ENCODE peak calls at places on chromosomes 7 and 10, in seven cellular contexts. T is HepG2, B is HCT116, X is GM12878, N is SK-N-SH, P is K562, F is SK-N-MC. U is an unnamed sample.

GRCh38 chr7:113159746-113160339 is 41.5 kb upstream of the SMIM30 start:
- DNase-seq in T (peak; percentile 30), B (peak; percentile 39), X (no peak), N (peak; percentile 63), P (peak; percentile 75), F (no peak), U (peak; percentile 6)

GRCh38 chr10:119761106-119761505 is 35.3 kb downstream of the INPP5F start:
- DNase-seq in T (no peak), B (no peak), X (no peak), N (no peak), P (no peak), F (no peak), U (peak; percentile 64)

GRCh38 chr7:18356195-18356645 is 139.3 kb upstream of the HDAC9 start:
- DNase-seq in T (peak; percentile 8), B (peak; percentile 26), X (no peak), N (peak; percentile 34), P (peak; percentile 27), F (no peak), U (peak; percentile 71)

GRCh38 chr10:88253622-88254021 is 329.5 kb downstream of the RNLS start:
- DNase-seq in T (no peak), B (no peak), X (no peak), N (no peak), P (no peak), F (no peak), U (no peak)

GRCh38 chr10:68176797-68177196 is 55.1 kb downstream of the ATOH7 start:
- DNase-seq in T (no peak), B (no peak), X (no peak), N (no peak), P (no peak), F (no peak), U (no peak)

GRCh38 chr7:138468244-138469123 is 8.4 kb downstream of the TRIM24 start:
- DNase-seq in T (no peak), B (no peak), X (no peak), N (no peak), P (no peak), F (no peak), U (no peak)

GRCh38 chr10:31808258-31809218 is 120.1 kb downstream of the ARHGAP12 start:
- DNase-seq in T (peak; percentile 21), B (peak; percentile 6), X (peak; percentile 49), N (peak; percentile 32), P (peak; percentile 13), F (no peak), U (peak; percentile 81)

GRCh38 chr10:16116404-16117304 is 256.3 kb upstream of the MINDY3 start:
- DNase-seq in T (peak; percentile 52), B (peak; percentile 4), X (peak; percentile 3), N (peak; percentile 30), P (peak; percentile 28), F (no peak), U (peak; percentile 33)

GRCh38 chr7:146510088-146510680 is 393.6 kb downstream of the CNTNAP2 start:
- DNase-seq in T (no peak), B (no peak), X (no peak), N (no peak), P (no peak), F (no peak), U (no peak)

GRCh38 chr10:63977329-63977923 is 456.2 kb downstream of the REEP3 start:
- DNase-seq in T (peak; percentile 43), B (peak; percentile 50), X (no peak), N (peak; percentile 61), P (peak; percentile 54), F (no peak), U (peak; percentile 44)

GRCh38 chr7:28078036-28078901 is 102.3 kb downstream of the JAZF1 start:
- DNase-seq in T (peak; percentile 24), B (peak; percentile 16), X (no peak), N (peak; percentile 52), P (peak; percentile 40), F (no peak), U (peak; percentile 49)

GRCh38 chr10:88849224-88849623 is 2.4 kb downstream of the ANKRD22 start:
- DNase-seq in T (no peak), B (no peak), X (no peak), N (no peak), P (no peak), F (no peak), U (no peak)

GRCh38 chr10:84551437-84552120 is 223.2 kb downstream of the CCSER2 start:
- DNase-seq in T (no peak), B (no peak), X (no peak), N (no peak), P (no peak), F (no peak), U (no peak)

GRCh38 chr10:104334965-104335650 is 3.2 kb downstream of the ITPRIP start:
- DNase-seq in T (no peak), B (no peak), X (no peak), N (no peak), P (no peak), F (no peak), U (no peak)

GRCh38 chr10:43851030-43851429 is 202.3 kb upstream of the ZNF32 start:
- DNase-seq in T (no peak), B (no peak), X (no peak), N (no peak), P (no peak), F (no peak), U (no peak)

GRCh38 chr10:103076996-103077395 is 116.1 kb downstream of the NT5C2 start:
- DNase-seq in T (no peak), B (no peak), X (no peak), N (no peak), P (no peak), F (no peak), U (no peak)

GRCh38 chr10:116944911-116945310 is 60.1 kb downstream of the SHTN1 start:
- DNase-seq in T (no peak), B (no peak), X (no peak), N (no peak), P (no peak), F (no peak), U (no peak)

GRCh38 chr10:4242561-4243035 is 457.6 kb upstream of the KLF6 start:
- DNase-seq in T (no peak), B (peak; percentile 52), X (no peak), N (no peak), P (no peak), F (no peak), U (peak; percentile 89)

GRCh38 chr7:34107306-34107705 is 202.0 kb downstream of the BMPER start:
- DNase-seq in T (no peak), B (no peak), X (no peak), N (no peak), P (no peak), F (no peak), U (no peak)

GRCh38 chr10:28137907-28138880 is 139.3 kb upstream of the ODAD2 start:
- DNase-seq in T (no peak), B (peak; percentile 81), X (no peak), N (no peak), P (no peak), F (no peak), U (peak; percentile 60)

GRCh38 chr10:68106656-68107055 is 2.6 kb upstream of the MYPN start:
- DNase-seq in T (no peak), B (no peak), X (no peak), N (no peak), P (no peak), F (peak; percentile 47), U (no peak)

GRCh38 chr10:61786728-61787127 is 114.8 kb upstream of the ARID5B start:
- DNase-seq in T (no peak), B (peak; percentile 12), X (peak; percentile 50), N (no peak), P (peak; percentile 68), F (no peak), U (peak; percentile 50)

GRCh38 chr7:50349963-50350944 is 45.7 kb downstream of the IKZF1 start:
- DNase-seq in T (no peak), B (no peak), X (peak; percentile 84), N (no peak), P (peak; percentile 35), F (no peak), U (no peak)

GRCh38 chr7:131959106-131959812 is 402.8 kb upstream of the PODXL start:
- DNase-seq in T (no peak), B (no peak), X (no peak), N (no peak), P (no peak), F (no peak), U (no peak)

DNA sequence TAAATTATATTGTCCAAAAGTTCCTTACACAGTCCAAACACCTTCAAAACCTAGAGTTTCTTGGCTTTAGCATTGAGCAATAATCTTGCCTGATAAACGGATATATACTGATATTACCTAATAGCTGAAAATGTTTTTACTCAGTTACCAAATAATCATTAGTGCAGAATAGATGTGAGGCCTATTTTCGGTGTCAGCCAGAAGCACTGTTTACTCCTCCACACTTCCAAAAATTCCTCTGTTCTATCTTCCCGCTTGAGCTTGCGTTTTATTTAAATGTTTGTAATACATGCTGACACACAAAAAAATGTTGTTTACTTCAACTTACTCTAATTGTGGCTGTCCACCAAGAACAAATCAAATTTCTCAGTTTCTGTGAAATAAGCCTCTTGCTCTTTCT is 606.2 kb upstream of the TEX47 start:
- DNase-seq in T (no peak), B (no peak), X (no peak), N (no peak), P (no peak), F (no peak), U (no peak)
- H3K9ac ChIP-seq in T (no peak overlapping the region), B (no peak overlapping the region), X (no peak overlapping the region), N (no peak overlapping the region), P (no peak overlapping the region), F (no peak overlapping the region), U (no peak overlapping the region)

GRCh38 chr7:73704640-73705550 is 14.6 kb downstream of the STX1A start:
- DNase-seq in T (no peak), B (no peak), X (no peak), N (peak; percentile 42), P (no peak), F (no peak), U (no peak)
- TF ChIP-seq POLR2AphosphoS5 in T (no peak), B (no peak), X (no peak), N (no peak), P (no peak), F (peak; percentile 51), U (no peak)

GRCh38 chr7:97005764-97006145 is 402 bp downstream of the DLX6 start:
- DNase-seq in T (peak; percentile 21), B (no peak), X (no peak), N (peak; percentile 84), P (no peak), F (no peak), U (no peak)
- H3K9ac ChIP-seq in T (peak overlapping the region; percentile 86), B (no peak overlapping the region), X (no peak overlapping the region), N (no peak overlapping the region), P (no peak overlapping the region), F (no peak overlapping the region), U (no peak overlapping the region)

DNA sequence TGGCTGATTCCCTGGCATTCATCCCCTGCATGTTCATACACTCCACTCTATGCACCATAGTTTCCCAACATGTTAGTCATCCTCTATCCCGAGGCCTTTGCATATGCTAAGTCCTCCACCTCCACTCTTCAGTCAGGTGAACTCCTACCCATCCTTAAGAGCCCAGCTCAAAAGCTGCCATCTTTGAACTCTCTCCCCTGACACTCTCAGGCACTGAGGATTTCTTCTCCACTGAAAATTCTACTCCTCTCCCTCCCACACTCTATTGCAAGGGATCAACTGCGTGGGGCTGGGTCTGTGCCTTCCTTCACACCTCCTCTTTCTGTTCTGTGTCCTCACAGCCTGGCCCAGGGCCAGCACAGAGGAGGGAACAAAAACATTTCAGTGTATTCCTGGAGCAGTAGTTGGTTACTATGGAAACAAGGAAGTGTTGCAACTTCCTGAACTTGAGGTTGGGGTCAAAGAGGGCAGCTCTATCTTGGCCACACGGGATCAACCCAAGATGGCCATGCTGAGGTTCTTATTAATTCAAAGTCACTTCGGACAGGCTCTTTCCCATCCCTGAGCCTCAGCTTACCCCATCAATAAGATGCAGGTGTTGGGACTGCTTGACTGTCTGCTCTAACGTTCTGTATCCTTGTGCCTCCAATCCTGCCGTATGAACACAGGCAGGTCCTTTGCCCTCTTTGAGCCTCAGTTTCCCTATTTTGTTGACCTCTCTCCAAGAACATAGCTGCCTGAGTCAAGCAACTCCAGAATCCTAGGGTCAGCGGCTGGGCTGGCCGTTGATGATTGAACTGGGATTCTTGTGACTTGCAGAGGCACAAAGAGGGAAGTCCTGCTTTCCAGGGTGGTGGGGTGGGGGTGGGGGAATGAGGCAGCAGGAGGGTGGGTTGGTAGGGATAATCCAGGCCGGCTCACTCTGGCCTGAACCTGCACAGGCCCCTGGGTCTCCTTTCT is 15.5 kb downstream of the ZMIZ1 start:
- DNase-seq in T (peak; percentile 93), B (no peak), X (no peak), N (peak; percentile 59), P (peak; percentile 87), F (no peak), U (peak; percentile 95)
- TF ChIP-seq POLR2AphosphoS5 in T (no peak), B (no peak), X (no peak), N (no peak), P (no peak), F (no peak), U (peak; percentile 53)

U was measured in endothelial cell of umbilical vein.